ENCODE peak calls at places on chromosomes 6 and 20, in four cellular contexts. K, A, O and L are unnamed samples.

GRCh38 chr6:168165373-168165772 is 86.4 kb upstream of the FRMD1 start:
- DNase-seq in O (no peak), K (no peak), A (no peak), L (no peak)

GRCh38 chr20:41664584-41664983 is 46.4 kb upstream of the CHD6 start:
- DNase-seq in A (peak), K (no peak), O (peak), L (no peak)

GRCh38 chr6:18551228-18551627 is 164.1 kb downstream of the RNF144B start:
- DNase-seq in K (no peak), A (no peak), O (no peak), L (no peak)

GRCh38 chr20:53576586-53577318 is 16.9 kb downstream of the ZNF217 start:
- DNase-seq in K (no peak), O (no peak), A (no peak), L (no peak)

GRCh38 chr6:21678990-21679389 is 85.4 kb downstream of the SOX4 start:
- DNase-seq in A (peak), K (no peak), O (no peak), L (no peak)

GRCh38 chr6:146545608-146546007 is 2.0 kb downstream of the RAB32 start:
- DNase-seq in A (no peak), K (no peak), O (no peak), L (no peak)

GRCh38 chr20:21936720-21937380 is 231.4 kb downstream of the PAX1 start:
- DNase-seq in A (no peak), O (peak), K (no peak), L (no peak)

GRCh38 chr6:124679392-124679791 is 282.8 kb upstream of the RNF217 start:
- DNase-seq in K (no peak), A (no peak), O (no peak), L (no peak)

GRCh38 chr6:150238294-150238693 is 95.5 kb downstream of the PPP1R14C start:
- DNase-seq in A (no peak), O (no peak), K (no peak), L (no peak)

GRCh38 chr20:2756056-2756611 is 44.3 kb downstream of the CPXM1 start:
- DNase-seq in A (peak), K (no peak), O (peak), L (peak)

GRCh38 chr6:144286503-144287393 is 1.6 kb downstream of the UTRN start:
- DNase-seq in A (peak), O (peak), K (peak), L (peak)

GRCh38 chr6:147209762-147210449 is 5.7 kb downstream of the STXBP5 start:
- DNase-seq in A (no peak), K (no peak), O (no peak), L (no peak)

GRCh38 chr6:30837870-30838269 is 46.4 kb upstream of the DDR1 start:
- DNase-seq in A (no peak), O (no peak), K (no peak), L (no peak)

GRCh38 chr6:41741625-41742490 is 5.3 kb downstream of the PGC start:
- DNase-seq in A (peak), K (peak), O (no peak), L (no peak)

GRCh38 chr20:46563170-46563847 is 12.9 kb upstream of the OCSTAMP start:
- DNase-seq in O (peak), K (no peak), A (no peak), L (peak)

GRCh38 chr20:3751664-3752385 is 15.7 kb downstream of the ADISSP start:
- DNase-seq in O (peak), A (peak), K (peak), L (peak)

GRCh38 chr6:34819571-34820480 is 27.9 kb downstream of the BLTP3A start:
- DNase-seq in O (no peak), A (no peak), K (no peak), L (no peak)

GRCh38 chr6:44462797-44463770 is 75.6 kb downstream of the CDC5L start:
- DNase-seq in K (no peak), O (no peak), A (no peak), L (no peak)

GRCh38 chr6:113805836-113806500 is 51.2 kb upstream of the MARCKS start:
- DNase-seq in O (no peak), A (no peak), K (no peak), L (no peak)

GRCh38 chr6:41347349-41348050 is 12.1 kb downstream of the NCR2 start:
- DNase-seq in A (no peak), O (no peak), K (no peak), L (no peak)

GRCh38 chr6:134517145-134517658 is 199.3 kb upstream of the SGK1 start:
- DNase-seq in A (peak), K (no peak), O (peak), L (peak)

GRCh38 chr6:127345521-127345920 is 2.1 kb upstream of the ECHDC1 start:
- DNase-seq in O (no peak), K (no peak), A (no peak), L (no peak)

GRCh38 chr6:127341471-127342202 is 1.8 kb downstream of the ECHDC1 start:
- DNase-seq in A (no peak), O (no peak), K (no peak), L (no peak)

GRCh38 chr6:127343753-127344659 is 597 bp upstream of the ECHDC1 start:
- DNase-seq in O (peak), A (peak), K (no peak), L (no peak)

GRCh38 chr6:127342296-127342945 is 988 bp downstream of the ECHDC1 start:
- DNase-seq in A (peak), O (peak), K (peak), L (peak)

DNA sequence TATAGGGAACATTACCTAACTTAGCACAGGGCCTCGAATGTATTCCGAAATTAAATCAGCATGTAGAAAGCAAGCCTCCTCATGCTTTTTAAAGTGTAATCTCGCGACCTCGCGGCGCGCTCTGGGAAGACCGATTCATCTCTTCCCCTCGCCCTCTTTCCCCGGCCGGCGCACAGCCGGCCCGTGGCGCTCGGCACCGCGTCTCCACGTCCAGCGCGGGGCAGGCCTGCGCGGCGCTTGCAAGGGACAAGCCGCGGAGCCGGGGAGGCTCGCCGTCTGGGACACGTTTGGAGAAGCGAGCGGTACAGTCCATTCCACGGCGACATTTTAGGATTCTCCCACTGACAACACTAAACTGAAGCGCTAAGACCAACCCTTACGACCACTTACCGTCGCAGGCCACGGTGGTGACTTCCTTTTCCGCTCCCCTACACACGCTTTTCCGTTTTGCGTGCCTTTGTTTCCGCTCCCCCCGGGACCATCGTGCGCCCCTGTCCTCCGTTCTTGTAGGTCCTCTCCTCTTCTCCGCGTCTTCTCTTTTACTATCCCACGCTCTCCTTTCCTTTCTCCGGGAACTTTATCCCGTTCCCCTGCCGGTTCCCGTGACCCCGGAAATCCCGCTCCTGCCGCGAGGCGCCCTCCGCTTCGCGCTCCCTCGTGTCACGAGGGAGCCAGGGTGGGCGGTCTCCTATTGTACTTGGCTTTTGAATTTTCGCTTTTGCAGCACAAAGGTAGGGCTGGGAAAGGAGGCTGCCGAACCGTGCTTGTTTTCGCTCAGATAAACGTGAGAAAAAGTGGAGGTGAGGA is at the start of gene ECHDC1:
- DNase-seq in A (peak), O (peak), K (peak), L (peak)
- TF ChIP-seq CTCF in A (no peak), O (no peak), K (no peak), L (no peak)

DNA sequence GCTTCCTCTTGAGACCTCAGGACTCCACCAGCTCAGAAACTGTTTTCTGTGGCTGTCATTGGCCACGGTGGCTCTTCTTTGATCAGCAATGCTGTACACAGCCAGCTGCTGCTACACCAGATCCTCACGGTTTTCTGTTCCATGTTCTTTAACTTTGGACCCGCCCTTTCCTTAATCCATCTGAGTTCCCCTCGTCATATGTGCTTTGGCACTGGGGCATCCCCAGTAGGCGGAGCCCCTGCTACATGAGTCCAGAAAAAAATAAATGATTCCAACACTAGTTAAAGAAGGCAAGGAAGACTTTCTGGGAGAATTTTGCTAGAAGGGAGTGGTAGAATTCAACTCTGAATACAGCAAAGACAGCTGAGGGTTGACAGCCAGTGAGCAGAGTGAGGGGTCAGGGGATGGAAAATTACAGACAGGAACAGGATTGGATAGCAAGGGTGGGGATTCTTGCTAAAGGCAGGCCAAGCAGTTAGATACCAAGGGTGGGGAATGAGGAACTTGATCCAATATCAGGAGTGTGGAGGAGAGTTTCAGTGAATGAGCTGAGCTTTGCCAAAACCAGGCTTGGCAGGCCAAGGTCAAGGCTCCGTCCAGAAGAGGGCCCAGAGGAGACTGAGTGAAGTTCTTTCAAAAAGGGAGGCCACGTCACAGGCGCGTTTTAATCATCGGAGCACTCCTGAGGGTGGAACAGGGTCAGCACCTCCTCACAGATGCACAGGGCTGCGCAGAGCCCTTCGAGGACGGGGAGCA is 391.7 kb downstream of the CDH4 start:
- DNase-seq in K (no peak), A (no peak), O (no peak), L (no peak)
- TF ChIP-seq CTCF in K (no peak), A (no peak), O (no peak), L (no peak)

GRCh38 chr20:7822772-7823171 is 117.5 kb downstream of the HAO1 start:
- DNase-seq in O (no peak), A (no peak), K (no peak), L (no peak)
- TF ChIP-seq CTCF in O (no peak), A (no peak), K (no peak), L (no peak)

DNA sequence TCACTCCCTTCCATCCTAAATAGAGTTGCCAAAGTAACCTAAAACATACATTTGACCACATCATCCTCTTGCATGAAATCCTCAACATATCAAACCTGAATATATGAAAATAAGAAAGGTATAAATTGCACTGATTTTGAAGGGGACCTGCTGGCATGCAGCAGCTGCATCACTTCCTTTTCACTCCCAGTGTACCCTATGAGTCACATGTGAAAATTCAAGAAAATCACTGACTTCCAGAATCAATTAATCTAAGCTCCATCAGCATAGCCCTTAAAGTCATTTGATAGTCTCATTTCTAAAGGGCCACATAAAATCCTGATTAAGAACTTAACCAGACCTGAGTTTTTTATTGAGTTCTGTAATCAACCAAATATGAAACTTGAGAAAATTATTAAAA is 24.3 kb downstream of the SNX14 start:
- DNase-seq in K (no peak), O (no peak), A (no peak), L (no peak)
- TF ChIP-seq CTCF in K (no peak), O (no peak), A (no peak), L (no peak)

GRCh38 chr6:130037207-130037811 is 18.9 kb downstream of the L3MBTL3 start:
- DNase-seq in A (no peak), K (no peak), O (no peak), L (no peak)
- TF ChIP-seq CTCF in A (peak), K (peak), O (peak), L (peak)

GRCh38 chr6:137756788-137757187 is 110.3 kb upstream of the TNFAIP3 start:
- DNase-seq in K (no peak), O (no peak), A (no peak), L (no peak)
- TF ChIP-seq CTCF in K (no peak), O (no peak), A (no peak), L (no peak)

GRCh38 chr6:157898640-157899039 is 75.6 kb downstream of the SNX9 start:
- DNase-seq in O (no peak), K (no peak), A (no peak), L (no peak)

GRCh38 chr6:157893238-157893637 is 70.2 kb downstream of the SNX9 start:
- DNase-seq in K (no peak), A (no peak), O (no peak), L (no peak)

GRCh38 chr6:157896931-157897330 is 73.9 kb downstream of the SNX9 start:
- DNase-seq in K (no peak), O (no peak), A (no peak), L (no peak)

GRCh38 chr6:157895585-157895984 is 72.5 kb downstream of the SNX9 start:
- DNase-seq in A (no peak), K (no peak), O (no peak), L (no peak)

DNA sequence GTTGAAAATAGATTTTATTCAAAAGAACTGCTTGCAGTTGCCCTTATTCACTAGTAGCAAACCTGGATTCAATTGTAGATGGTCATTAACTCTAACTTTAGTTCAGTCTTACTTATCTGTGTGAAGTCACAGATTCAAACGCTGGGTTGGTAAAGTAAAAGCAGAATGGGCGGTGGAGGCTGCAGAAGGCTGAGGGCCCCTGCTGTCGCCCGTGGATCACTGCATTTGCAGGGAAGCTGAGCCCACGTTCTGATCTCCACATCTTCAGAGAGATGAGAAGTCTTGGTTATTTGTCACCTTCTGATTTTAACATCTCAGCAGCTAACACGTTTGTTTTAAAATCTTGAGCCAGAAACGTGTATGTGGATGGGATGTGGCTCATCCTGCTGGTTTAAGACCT is 75.1 kb downstream of the SNX9 start:
- DNase-seq in A (no peak), K (no peak), O (peak), L (no peak)
- TF ChIP-seq CTCF in A (no peak), K (no peak), O (peak), L (no peak)